ENCODE peak calls at places on chromosomes 11 and 22, in nine cellular contexts. I is cardiac muscle cell; X is GM23248; W is NCI-H69; H is NCI-H2227 treated with DMSO at 0.1 percent for 48 hours; S is PC-9; T is GM03348; V is stimulated activated CD4-positive, alpha-beta T cell treated with anti-CD3 and anti-CD28 coated beads, Interleukin-2, amount 100 ng/mL, for 24 hours; F is lower leg skin. Q is an unnamed sample.

GRCh38 chr22:17774206-17774927 is at the start of gene BID:
- DNase-seq in I (peak), V (peak), H (peak), F (no peak), T (peak), W (peak), X (peak), S (no peak), Q (peak)

GRCh38 chr11:128908391-128909246 is 17.5 kb downstream of the KCNJ5 start:
- DNase-seq in X (peak), W (no peak), F (peak), H (no peak), T (peak), S (peak), I (peak), V (no peak), Q (peak)

GRCh38 chr22:45105281-45105700 is 58.4 kb upstream of the NUP50 start:
- DNase-seq in V (no peak), X (peak), S (peak), H (no peak), W (peak), T (peak), F (no peak), I (peak), Q (no peak)

GRCh38 chr11:87035976-87036583 is 1.7 kb upstream of the TMEM135 start:
- DNase-seq in X (no peak), S (peak), F (no peak), V (no peak), W (no peak), I (no peak), H (no peak), T (no peak), Q (no peak)

GRCh38 chr11:128689946-128690745 is 3.7 kb upstream of the FLI1 start:
- DNase-seq in T (no peak), X (peak), V (no peak), I (peak), S (no peak), W (peak), F (peak), H (no peak), Q (no peak)

GRCh38 chr11:11444027-11444799 is 91.2 kb upstream of the CSNK2A3 start:
- DNase-seq in X (peak), H (no peak), F (no peak), I (peak), S (no peak), W (peak), T (no peak), V (no peak), Q (no peak)

GRCh38 chr11:67230406-67230805 is 35.9 kb upstream of the GRK2 start:
- DNase-seq in H (no peak), V (no peak), T (no peak), F (no peak), I (no peak), X (no peak), W (no peak), S (no peak), Q (no peak)

GRCh38 chr11:126890561-126890960 is 110.0 kb downstream of the KIRREL3 start:
- DNase-seq in I (no peak), H (no peak), T (no peak), W (no peak), V (no peak), S (no peak), F (no peak), X (no peak), Q (no peak)

GRCh38 chr22:47716890-47717615 is 954.6 kb downstream of the TBC1D22A start:
- DNase-seq in I (no peak), W (no peak), H (no peak), X (no peak), V (no peak), S (no peak), T (no peak), F (no peak), Q (no peak)

GRCh38 chr11:8059571-8060011 is 21.4 kb upstream of the TUB start:
- DNase-seq in W (no peak), F (peak), X (no peak), I (no peak), S (no peak), T (no peak), H (no peak), V (no peak), Q (no peak)

GRCh38 chr22:36385491-36386350 is 2.0 kb downstream of the MYH9 start:
- DNase-seq in V (peak), H (no peak), T (peak), I (no peak), S (peak), X (peak), W (peak), F (no peak), Q (peak)

GRCh38 chr22:28148816-28149465 is 229.9 kb upstream of the PITPNB start:
- DNase-seq in H (no peak), X (peak), W (peak), V (no peak), I (no peak), T (no peak), F (no peak), S (no peak), Q (no peak)

GRCh38 chr11:14748093-14748492 is 104.5 kb downstream of the PDE3B start:
- DNase-seq in T (no peak), W (no peak), F (no peak), H (no peak), V (no peak), S (no peak), I (no peak), X (no peak), Q (no peak)

GRCh38 chr22:43505423-43505822 is 93.6 kb downstream of the MPPED1 start:
- DNase-seq in T (no peak), H (no peak), S (no peak), I (no peak), X (no peak), F (no peak), V (no peak), W (no peak), Q (no peak)

GRCh38 chr11:65440831-65441499 is 18.4 kb downstream of the NEAT1 start:
- DNase-seq in H (no peak), S (peak), X (peak), F (peak), T (no peak), W (no peak), V (no peak), I (peak), Q (no peak)

GRCh38 chr22:50471197-50471847 is 3.5 kb downstream of the SBF1 start:
- DNase-seq in I (no peak), W (no peak), T (no peak), F (no peak), X (no peak), V (no peak), H (no peak), S (no peak), Q (no peak)

GRCh38 chr11:128772814-128773213 is 78.9 kb downstream of the FLI1 start:
- DNase-seq in T (no peak), S (no peak), I (no peak), X (no peak), H (no peak), V (peak), W (peak), F (peak), Q (peak)

GRCh38 chr22:38733329-38734202 is 22.2 kb downstream of the SUN2 start:
- DNase-seq in H (no peak), X (peak), I (peak), F (no peak), T (peak), V (peak), S (no peak), W (peak), Q (peak)

GRCh38 chr11:111945198-111945597 is 8.1 kb downstream of the DIXDC1 start:
- DNase-seq in T (no peak), V (no peak), F (no peak), X (no peak), I (no peak), W (no peak), S (no peak), H (no peak), Q (no peak)

GRCh38 chr11:59463176-59463575 is 6.4 kb downstream of the OR4D6 start:
- DNase-seq in F (no peak), T (peak), I (peak), X (peak), V (no peak), W (no peak), H (no peak), S (no peak), Q (no peak)

GRCh38 chr22:49738006-49738405 is 89.7 kb downstream of the BRD1 start:
- DNase-seq in V (no peak), H (no peak), T (no peak), W (no peak), I (no peak), X (no peak), F (peak), S (no peak), Q (no peak)

GRCh38 chr11:125173027-125173426 is 8.5 kb downstream of the PKNOX2 start:
- DNase-seq in H (no peak), X (no peak), I (no peak), S (no peak), T (no peak), F (no peak), W (no peak), V (no peak), Q (no peak)

GRCh38 chr11:64564419-64564818 is 26.6 kb upstream of the SLC22A12 start:
- DNase-seq in H (no peak), W (no peak), S (no peak), T (no peak), V (no peak), I (no peak), F (no peak), X (no peak), Q (no peak)

GRCh38 chr11:18384157-18384641 is 10.2 kb upstream of the LDHA start:
- DNase-seq in X (peak), I (peak), T (peak), V (no peak), S (peak), W (peak), H (no peak), F (peak), Q (peak)

GRCh38 chr11:130455493-130456127 is 7.2 kb downstream of the ADAMTS15 start:
- DNase-seq in V (no peak), T (no peak), W (no peak), X (no peak), H (no peak), S (no peak), I (no peak), F (no peak), Q (no peak)

GRCh38 chr22:39230261-39231196 is 14.3 kb downstream of the PDGFB start:
- DNase-seq in S (no peak), I (peak), F (no peak), V (no peak), H (no peak), T (no peak), W (no peak), X (no peak), Q (peak)

GRCh38 chr11:34236572-34236971 is 121.2 kb downstream of the ABTB2 start:
- DNase-seq in S (no peak), H (no peak), V (no peak), T (no peak), F (no peak), W (peak), X (no peak), I (no peak), Q (no peak)